ENCODE peak calls at places on chromosomes 5 and 9, in seven cellular contexts. One of them, this sample, is unnamed.

GRCh38 chr5:32193591-32193990 is 19.5 kb upstream of the GOLPH3 start:
- DNase-seq in colonic mucosa: peak; percentile 91
- DNase-seq in HCT116: no peak
- DNase-seq in tibial nerve: peak; percentile 83
- DNase-seq in heart left ventricle: peak; percentile 88
- DNase-seq in CD8-positive, alpha-beta T cell: no peak
- DNase-seq in heart right ventricle: peak; percentile 91
- DNase-seq in this sample: peak; percentile 92

GRCh38 chr9:88574993-88575392 is 40.0 kb downstream of the NXNL2 start:
- DNase-seq in colonic mucosa: no peak
- DNase-seq in HCT116: no peak
- DNase-seq in tibial nerve: no peak
- DNase-seq in heart left ventricle: no peak
- DNase-seq in CD8-positive, alpha-beta T cell: no peak
- DNase-seq in heart right ventricle: no peak
- DNase-seq in this sample: no peak

GRCh38 chr9:98254236-98255063 is 999 bp downstream of the TBC1D2 start:
- DNase-seq in colonic mucosa: peak; percentile 13
- DNase-seq in HCT116: no peak
- DNase-seq in tibial nerve: no peak
- DNase-seq in heart left ventricle: no peak
- DNase-seq in CD8-positive, alpha-beta T cell: no peak
- DNase-seq in heart right ventricle: no peak
- DNase-seq in this sample: no peak

GRCh38 chr5:5531371-5531770 is 108.9 kb downstream of the ICE1 start:
- DNase-seq in colonic mucosa: no peak
- DNase-seq in HCT116: no peak
- DNase-seq in tibial nerve: no peak
- DNase-seq in heart left ventricle: no peak
- DNase-seq in CD8-positive, alpha-beta T cell: no peak
- DNase-seq in heart right ventricle: no peak
- DNase-seq in this sample: no peak

GRCh38 chr5:32538031-32538547 is 47.3 kb upstream of the SUB1 start:
- DNase-seq in colonic mucosa: no peak
- DNase-seq in HCT116: no peak
- DNase-seq in tibial nerve: no peak
- DNase-seq in heart left ventricle: peak; percentile 68
- DNase-seq in CD8-positive, alpha-beta T cell: peak; percentile 23
- DNase-seq in heart right ventricle: no peak
- DNase-seq in this sample: no peak

GRCh38 chr5:165579911-165580310 is 2074.5 kb downstream of the MAT2B start:
- DNase-seq in colonic mucosa: no peak
- DNase-seq in HCT116: no peak
- DNase-seq in tibial nerve: no peak
- DNase-seq in heart left ventricle: no peak
- DNase-seq in CD8-positive, alpha-beta T cell: no peak
- DNase-seq in heart right ventricle: no peak
- DNase-seq in this sample: no peak

GRCh38 chr5:7856855-7857254 is 5.9 kb upstream of the CFAP90 start:
- DNase-seq in colonic mucosa: no peak
- DNase-seq in HCT116: peak; percentile 15
- DNase-seq in tibial nerve: no peak
- DNase-seq in heart left ventricle: no peak
- DNase-seq in CD8-positive, alpha-beta T cell: no peak
- DNase-seq in heart right ventricle: peak; percentile 20
- DNase-seq in this sample: peak; percentile 49

GRCh38 chr5:96565843-96566242 is 96.3 kb upstream of the CAST start:
- DNase-seq in colonic mucosa: no peak
- DNase-seq in HCT116: no peak
- DNase-seq in tibial nerve: no peak
- DNase-seq in heart left ventricle: no peak
- DNase-seq in CD8-positive, alpha-beta T cell: no peak
- DNase-seq in heart right ventricle: no peak
- DNase-seq in this sample: no peak

GRCh38 chr9:27519466-27520465 is 4.3 kb upstream of the IFNK start:
- DNase-seq in colonic mucosa: no peak
- DNase-seq in HCT116: no peak
- DNase-seq in tibial nerve: no peak
- DNase-seq in heart left ventricle: no peak
- DNase-seq in CD8-positive, alpha-beta T cell: no peak
- DNase-seq in heart right ventricle: no peak
- DNase-seq in this sample: no peak

GRCh38 chr9:85522459-85523092 is 219.2 kb downstream of the AGTPBP1 start:
- DNase-seq in colonic mucosa: no peak
- DNase-seq in HCT116: no peak
- DNase-seq in tibial nerve: peak; percentile 16
- DNase-seq in heart left ventricle: peak; percentile 86
- DNase-seq in CD8-positive, alpha-beta T cell: no peak
- DNase-seq in heart right ventricle: peak; percentile 31
- DNase-seq in this sample: no peak

GRCh38 chr9:98323051-98323830 is 67.8 kb upstream of the TBC1D2 start:
- DNase-seq in colonic mucosa: no peak
- DNase-seq in HCT116: no peak
- DNase-seq in tibial nerve: no peak
- DNase-seq in heart left ventricle: no peak
- DNase-seq in CD8-positive, alpha-beta T cell: no peak
- DNase-seq in heart right ventricle: no peak
- DNase-seq in this sample: no peak

GRCh38 chr5:128536861-128537305 is 1.2 kb downstream of the FBN2 start:
- DNase-seq in colonic mucosa: no peak
- DNase-seq in HCT116: no peak
- DNase-seq in tibial nerve: no peak
- DNase-seq in heart left ventricle: no peak
- DNase-seq in CD8-positive, alpha-beta T cell: no peak
- DNase-seq in heart right ventricle: no peak
- DNase-seq in this sample: peak; percentile 64

GRCh38 chr5:128537999-128538248 is at the start of gene FBN2:
- DNase-seq in colonic mucosa: no peak
- DNase-seq in HCT116: no peak
- DNase-seq in tibial nerve: no peak
- DNase-seq in heart left ventricle: no peak
- DNase-seq in CD8-positive, alpha-beta T cell: no peak
- DNase-seq in heart right ventricle: no peak
- DNase-seq in this sample: no peak

GRCh38 chr5:128538249-128539037 is 398 bp upstream of the FBN2 start:
- DNase-seq in colonic mucosa: peak; percentile 44
- DNase-seq in HCT116: no peak
- DNase-seq in tibial nerve: peak; percentile 66
- DNase-seq in heart left ventricle: peak; percentile 84
- DNase-seq in CD8-positive, alpha-beta T cell: no peak
- DNase-seq in heart right ventricle: peak; percentile 86
- DNase-seq in this sample: peak; percentile 86

GRCh38 chr5:128536229-128536860 is 1.7 kb downstream of the FBN2 start:
- DNase-seq in colonic mucosa: no peak
- DNase-seq in HCT116: no peak
- DNase-seq in tibial nerve: no peak
- DNase-seq in heart left ventricle: no peak
- DNase-seq in CD8-positive, alpha-beta T cell: no peak
- DNase-seq in heart right ventricle: no peak
- DNase-seq in this sample: peak; percentile 55

DNA sequence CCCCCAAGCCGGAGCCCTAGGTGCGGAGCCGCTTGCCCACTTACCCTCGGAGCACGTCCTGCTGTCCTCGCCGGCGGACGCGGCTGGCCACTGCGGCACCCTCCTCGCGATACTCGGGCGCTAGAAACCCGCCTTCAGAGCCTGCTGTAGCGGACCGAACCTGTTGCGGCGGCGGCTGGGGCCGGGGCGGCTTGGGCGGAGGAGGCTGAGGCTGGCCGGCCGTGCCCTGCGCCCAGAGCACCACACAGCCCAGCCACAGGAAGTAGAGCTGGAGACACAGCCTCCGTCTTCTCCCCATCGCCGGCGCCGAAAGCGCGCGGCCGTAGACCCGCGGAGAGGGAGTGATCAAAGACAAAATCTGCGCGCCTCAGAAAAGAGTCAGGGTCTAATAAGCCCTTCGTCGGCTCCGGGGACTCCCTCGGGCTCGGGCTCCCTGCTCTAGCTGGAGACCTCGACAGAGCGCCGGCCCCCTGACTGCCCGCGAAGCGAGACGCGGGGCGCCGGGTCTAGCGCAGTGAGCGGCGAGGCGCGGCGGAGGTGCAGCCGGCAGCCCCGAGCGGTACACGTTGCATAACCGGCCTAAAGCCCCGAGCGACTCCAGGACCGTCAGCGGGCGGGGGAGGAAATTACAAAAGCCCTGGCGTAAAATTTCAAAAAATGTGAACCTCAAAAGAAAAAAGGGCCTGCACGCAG is 593 bp downstream of the FBN2 start:
- DNase-seq in colonic mucosa: no peak
- DNase-seq in HCT116: no peak
- DNase-seq in tibial nerve: peak; percentile 19
- DNase-seq in heart left ventricle: peak; percentile 71
- DNase-seq in CD8-positive, alpha-beta T cell: no peak
- DNase-seq in heart right ventricle: peak; percentile 24
- DNase-seq in this sample: peak; percentile 34
- H3K4me3 ChIP-seq in colonic mucosa: peak overlapping the region; percentile 31
- H3K4me3 ChIP-seq in HCT116: no peak overlapping the region
- H3K4me3 ChIP-seq in tibial nerve: peak overlapping the region; percentile 31
- H3K4me3 ChIP-seq in heart left ventricle: peak overlapping the region; percentile 32
- H3K4me3 ChIP-seq in CD8-positive, alpha-beta T cell: no peak overlapping the region
- H3K4me3 ChIP-seq in heart right ventricle: peak overlapping the region; percentile 44
- H3K4me3 ChIP-seq in this sample: peak overlapping the region; percentile 72

GRCh38 chr9:119101048-119101447 is 268.2 kb downstream of the BRINP1 start:
- DNase-seq in colonic mucosa: no peak
- DNase-seq in HCT116: no peak
- DNase-seq in tibial nerve: no peak
- DNase-seq in heart left ventricle: no peak
- DNase-seq in CD8-positive, alpha-beta T cell: no peak
- DNase-seq in heart right ventricle: no peak
- DNase-seq in this sample: no peak
- H3K4me1 ChIP-seq in colonic mucosa: no peaks in the 10 kb centered on the region
- H3K4me1 ChIP-seq in HCT116: no peaks in the 10 kb centered on the region
- H3K4me1 ChIP-seq in tibial nerve: no peaks in the 10 kb centered on the region
- H3K4me1 ChIP-seq in heart left ventricle: no peaks in the 10 kb centered on the region
- H3K4me1 ChIP-seq in CD8-positive, alpha-beta T cell: no peaks in the 10 kb centered on the region
- H3K4me1 ChIP-seq in heart right ventricle: no peaks in the 10 kb centered on the region
- H3K4me1 ChIP-seq in this sample: no peaks in the 10 kb centered on the region

DNA sequence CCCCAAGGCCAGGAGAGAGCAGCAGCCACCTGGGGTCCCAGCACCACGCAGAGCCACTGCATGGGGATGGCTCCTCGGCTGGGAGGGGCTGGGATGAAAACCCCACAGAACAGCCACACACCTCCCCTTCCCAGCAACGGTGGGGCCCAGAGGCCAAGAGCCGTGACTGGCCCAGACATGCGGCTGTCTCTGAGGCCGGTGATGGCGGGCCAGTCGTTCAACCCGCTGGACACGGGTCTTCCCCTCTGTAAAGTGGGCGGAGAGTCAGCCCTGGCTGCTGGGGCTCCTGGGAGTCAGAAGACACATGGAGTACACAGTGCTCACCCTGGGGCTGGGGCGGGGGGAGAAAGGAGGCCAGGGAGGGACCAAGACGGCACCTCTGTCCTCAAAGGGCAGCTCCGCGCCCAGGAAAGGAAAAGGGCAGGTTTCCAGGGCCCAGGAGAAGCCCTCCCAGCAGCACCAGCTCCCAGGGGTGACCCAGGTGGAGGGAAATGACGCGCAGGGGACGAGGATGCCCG is 2.9 kb upstream of the CCDC187 start:
- DNase-seq in colonic mucosa: no peak
- DNase-seq in HCT116: no peak
- DNase-seq in tibial nerve: no peak
- DNase-seq in heart left ventricle: no peak
- DNase-seq in CD8-positive, alpha-beta T cell: no peak
- DNase-seq in heart right ventricle: no peak
- DNase-seq in this sample: peak; percentile 41
- H3K27me3 ChIP-seq in colonic mucosa: no peaks in the 10 kb centered on the region
- H3K27me3 ChIP-seq in HCT116: no peaks in the 10 kb centered on the region
- H3K27me3 ChIP-seq in tibial nerve: no peaks in the 10 kb centered on the region
- H3K27me3 ChIP-seq in heart left ventricle: no peaks in the 10 kb centered on the region
- H3K27me3 ChIP-seq in CD8-positive, alpha-beta T cell: peaks cover 7% of the 10 kb centered on the region
- H3K27me3 ChIP-seq in heart right ventricle: no peaks in the 10 kb centered on the region
- H3K27me3 ChIP-seq in this sample: no peaks in the 10 kb centered on the region

DNA sequence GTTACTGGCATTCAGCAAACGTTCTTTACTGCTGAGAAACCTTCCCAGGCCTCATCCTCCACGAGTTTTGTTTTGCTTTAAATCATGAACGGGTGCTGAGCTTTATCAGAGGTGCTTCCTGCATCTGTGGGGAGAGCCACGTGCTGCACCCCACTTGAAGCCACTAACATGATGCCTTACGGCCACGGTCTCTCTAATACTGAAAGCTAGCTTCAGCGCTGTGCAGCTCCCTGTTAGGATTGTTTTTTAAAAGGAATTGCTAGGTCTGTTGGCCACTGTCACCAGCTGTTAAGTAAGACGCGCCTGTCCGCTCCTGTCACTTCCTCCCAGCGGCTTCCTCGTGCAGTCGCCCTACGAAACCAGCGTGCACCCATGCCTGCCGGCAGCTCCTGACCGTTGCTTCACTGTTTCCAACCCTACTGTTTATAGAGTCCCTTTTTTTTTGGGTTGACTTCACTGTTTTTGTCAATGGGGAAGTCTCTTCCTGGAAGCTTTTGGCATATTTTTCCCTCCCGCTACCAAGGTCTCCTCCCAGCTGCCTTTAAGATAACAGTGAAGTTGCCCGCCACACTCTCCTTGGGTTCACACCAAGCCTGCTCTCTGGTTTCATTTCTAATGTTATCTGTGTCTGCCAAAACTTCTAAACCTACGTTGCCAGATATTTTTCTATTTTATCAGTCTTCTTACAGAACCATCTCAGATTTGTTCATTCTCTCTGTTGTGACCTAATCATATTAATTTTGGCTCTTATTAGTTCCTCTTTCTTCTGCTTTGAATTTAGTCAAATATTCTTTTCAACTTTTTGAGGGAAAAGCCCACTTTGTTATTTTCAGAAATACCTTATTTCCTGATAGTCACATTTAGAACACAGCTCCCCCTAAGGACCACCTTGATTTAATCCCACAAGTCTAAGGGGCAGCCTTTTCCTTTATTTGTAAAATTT is 20.2 kb downstream of the LPCAT1 start:
- DNase-seq in colonic mucosa: no peak
- DNase-seq in HCT116: no peak
- DNase-seq in tibial nerve: peak; percentile 50
- DNase-seq in heart left ventricle: peak; percentile 82
- DNase-seq in CD8-positive, alpha-beta T cell: peak; percentile 37
- DNase-seq in heart right ventricle: peak; percentile 50
- DNase-seq in this sample: no peak
- H3K4me3 ChIP-seq in colonic mucosa: no peak overlapping the region
- H3K4me3 ChIP-seq in HCT116: no peak overlapping the region
- H3K4me3 ChIP-seq in tibial nerve: no peak overlapping the region
- H3K4me3 ChIP-seq in heart left ventricle: no peak overlapping the region
- H3K4me3 ChIP-seq in CD8-positive, alpha-beta T cell: peak overlapping the region; percentile 16
- H3K4me3 ChIP-seq in heart right ventricle: no peak overlapping the region
- H3K4me3 ChIP-seq in this sample: no peak overlapping the region

DNA sequence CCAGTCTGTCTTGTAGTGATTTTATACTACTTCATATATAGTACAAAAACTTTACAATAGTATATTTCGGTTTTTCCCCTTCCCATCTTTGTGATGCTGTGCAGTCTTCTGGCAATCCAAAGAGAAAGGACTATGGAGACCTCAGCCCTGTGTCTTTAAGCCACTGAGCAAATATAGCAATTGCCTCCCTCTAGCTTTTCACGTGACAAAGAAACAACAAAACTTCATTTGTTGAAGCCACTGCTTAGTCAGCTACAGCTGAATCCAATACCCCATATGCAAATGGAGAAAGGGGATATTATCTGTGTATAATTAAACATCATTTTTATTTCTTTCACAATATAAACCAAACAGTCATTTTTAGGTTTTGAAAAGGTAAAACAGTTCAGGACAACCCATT is 142.8 kb upstream of the STK32A start:
- DNase-seq in colonic mucosa: no peak
- DNase-seq in HCT116: no peak
- DNase-seq in tibial nerve: no peak
- DNase-seq in heart left ventricle: no peak
- DNase-seq in CD8-positive, alpha-beta T cell: no peak
- DNase-seq in heart right ventricle: no peak
- DNase-seq in this sample: no peak
- H3K4me1 ChIP-seq in colonic mucosa: no peaks in the 10 kb centered on the region
- H3K4me1 ChIP-seq in HCT116: no peaks in the 10 kb centered on the region
- H3K4me1 ChIP-seq in tibial nerve: no peaks in the 10 kb centered on the region
- H3K4me1 ChIP-seq in heart left ventricle: no peaks in the 10 kb centered on the region
- H3K4me1 ChIP-seq in CD8-positive, alpha-beta T cell: no peaks in the 10 kb centered on the region
- H3K4me1 ChIP-seq in heart right ventricle: no peaks in the 10 kb centered on the region
- H3K4me1 ChIP-seq in this sample: no peaks in the 10 kb centered on the region

GRCh38 chr9:4243877-4244812 is 55.7 kb downstream of the GLIS3 start:
- DNase-seq in colonic mucosa: no peak
- DNase-seq in HCT116: no peak
- DNase-seq in tibial nerve: no peak
- DNase-seq in heart left ventricle: no peak
- DNase-seq in CD8-positive, alpha-beta T cell: no peak
- DNase-seq in heart right ventricle: no peak
- DNase-seq in this sample: no peak
- H3K27me3 ChIP-seq in colonic mucosa: no peaks in the 10 kb centered on the region
- H3K27me3 ChIP-seq in HCT116: no peaks in the 10 kb centered on the region
- H3K27me3 ChIP-seq in tibial nerve: no peaks in the 10 kb centered on the region
- H3K27me3 ChIP-seq in heart left ventricle: no peaks in the 10 kb centered on the region
- H3K27me3 ChIP-seq in CD8-positive, alpha-beta T cell: no peaks in the 10 kb centered on the region
- H3K27me3 ChIP-seq in heart right ventricle: no peaks in the 10 kb centered on the region
- H3K27me3 ChIP-seq in this sample: no peaks in the 10 kb centered on the region